ENCODE peak calls at places on chromosomes 6 and 20, in nine cellular contexts. Q is NCI-H2029 treated with DMSO at 0.1 percent for 48 hours; E is GM23248; W is esophagus squamous epithelium; R is left ventricle myocardium inferior; L is fibroblast of mammary gland; F is HEK293T; O is astrocyte of the spinal cord; T is activated CD8-positive, alpha-beta memory T cell treated with anti-CD3 and anti-CD28 coated beads for 48 hours. J is an unnamed sample.
A peak's percentile ranks its signal among the peaks of the same experiment; 100 is the strongest.

GRCh38 chr20:4973330-4974097 is 27.8 kb downstream of the SLC23A2 start:
- DNase-seq in L (peak; percentile 89), W (no peak), T (peak; percentile 34), R (peak; percentile 21), E (peak; percentile 85), O (peak; percentile 66), Q (no peak), F (no peak), J (peak; percentile 88)

GRCh38 chr20:49831022-49831769 is 18.6 kb downstream of the SLC9A8 start:
- DNase-seq in W (no peak), L (no peak), T (no peak), E (no peak), Q (no peak), O (no peak), F (no peak), R (no peak), J (no peak)

GRCh38 chr20:61940976-61941720 is 124.5 kb downstream of the TAF4 start:
- DNase-seq in O (no peak), R (peak; percentile 1), T (no peak), E (no peak), F (no peak), Q (no peak), W (no peak), L (no peak), J (peak; percentile 67)

GRCh38 chr6:35562060-35562459 is 49.4 kb upstream of the TULP1 start:
- DNase-seq in W (no peak), L (peak; percentile 34), R (no peak), O (no peak), T (no peak), E (no peak), F (no peak), Q (no peak), J (no peak)

GRCh38 chr6:116330511-116330910 is 40.2 kb upstream of the DSE start:
- DNase-seq in T (no peak), F (no peak), R (no peak), W (no peak), E (peak; percentile 62), Q (no peak), O (no peak), L (peak; percentile 37), J (peak; percentile 43)

GRCh38 chr6:37663016-37663810 is 34.5 kb downstream of the MDGA1 start:
- DNase-seq in L (peak; percentile 43), Q (no peak), R (no peak), E (peak; percentile 30), T (no peak), W (no peak), F (no peak), O (peak; percentile 56), J (peak; percentile 69)

GRCh38 chr6:89974776-89975175 is 80.5 kb downstream of the GJA10 start:
- DNase-seq in E (no peak), T (no peak), Q (no peak), L (no peak), R (no peak), F (no peak), O (no peak), W (no peak), J (no peak)

GRCh38 chr20:4918473-4918872 is 82.8 kb downstream of the SLC23A2 start:
- DNase-seq in E (no peak), T (no peak), Q (no peak), L (no peak), O (no peak), F (no peak), R (no peak), W (no peak), J (no peak)